ENCODE peak calls at places on chromosomes 4 and X, in ten cellular contexts. One of them, this sample, is unnamed.

GRCh38 chr4:126697748-126698147 is 935.0 kb upstream of the INTU start:
- DNase-seq in brain microvascular endothelial cell: no peak
- DNase-seq in CD8-positive, alpha-beta T cell: no peak
- DNase-seq in AG09309: peak
- DNase-seq in heart right ventricle: no peak
- DNase-seq in ascending aorta: no peak
- DNase-seq in stomach: no peak
- DNase-seq in fibroblast of mammary gland: peak
- DNase-seq in uterus: no peak
- DNase-seq in tibial nerve: no peak
- DNase-seq in this sample: peak

GRCh38 chr4:86388252-86388651 is 28.4 kb upstream of the MAPK10 start:
- DNase-seq in heart right ventricle: no peak
- DNase-seq in fibroblast of mammary gland: no peak
- DNase-seq in AG09309: no peak
- DNase-seq in stomach: no peak
- DNase-seq in ascending aorta: no peak
- DNase-seq in CD8-positive, alpha-beta T cell: no peak
- DNase-seq in brain microvascular endothelial cell: no peak
- DNase-seq in tibial nerve: no peak
- DNase-seq in uterus: no peak
- DNase-seq in this sample: no peak

GRCh38 chrX:54397113-54397512 is 39.3 kb upstream of the WNK3 start:
- DNase-seq in AG09309: no peak
- DNase-seq in tibial nerve: no peak
- DNase-seq in heart right ventricle: no peak
- DNase-seq in ascending aorta: no peak
- DNase-seq in uterus: no peak
- DNase-seq in CD8-positive, alpha-beta T cell: no peak
- DNase-seq in brain microvascular endothelial cell: no peak
- DNase-seq in stomach: no peak
- DNase-seq in fibroblast of mammary gland: no peak
- DNase-seq in this sample: peak

GRCh38 chr4:60344908-60345307 is 855.2 kb upstream of the ADGRL3 start:
- DNase-seq in uterus: no peak
- DNase-seq in stomach: no peak
- DNase-seq in ascending aorta: no peak
- DNase-seq in AG09309: no peak
- DNase-seq in CD8-positive, alpha-beta T cell: no peak
- DNase-seq in heart right ventricle: no peak
- DNase-seq in brain microvascular endothelial cell: peak
- DNase-seq in tibial nerve: no peak
- DNase-seq in fibroblast of mammary gland: no peak
- DNase-seq in this sample: no peak

GRCh38 chr4:80173387-80173786 is 23.9 kb upstream of the PRDM8 start:
- DNase-seq in CD8-positive, alpha-beta T cell: peak
- DNase-seq in heart right ventricle: no peak
- DNase-seq in ascending aorta: no peak
- DNase-seq in uterus: no peak
- DNase-seq in stomach: no peak
- DNase-seq in tibial nerve: no peak
- DNase-seq in brain microvascular endothelial cell: peak
- DNase-seq in fibroblast of mammary gland: peak
- DNase-seq in AG09309: peak
- DNase-seq in this sample: peak

GRCh38 chrX:115337735-115338134 is 48.2 kb downstream of the LUZP4 start:
- DNase-seq in CD8-positive, alpha-beta T cell: no peak
- DNase-seq in fibroblast of mammary gland: peak
- DNase-seq in ascending aorta: no peak
- DNase-seq in heart right ventricle: no peak
- DNase-seq in tibial nerve: no peak
- DNase-seq in AG09309: peak
- DNase-seq in stomach: no peak
- DNase-seq in uterus: peak
- DNase-seq in brain microvascular endothelial cell: peak
- DNase-seq in this sample: no peak

GRCh38 chr4:146334862-146335449 is 120.6 kb downstream of the REELD1 start:
- DNase-seq in brain microvascular endothelial cell: no peak
- DNase-seq in stomach: no peak
- DNase-seq in uterus: no peak
- DNase-seq in fibroblast of mammary gland: peak
- DNase-seq in AG09309: no peak
- DNase-seq in tibial nerve: peak
- DNase-seq in heart right ventricle: no peak
- DNase-seq in CD8-positive, alpha-beta T cell: no peak
- DNase-seq in ascending aorta: no peak
- DNase-seq in this sample: no peak

GRCh38 chr4:138639018-138639876 is 376.3 kb upstream of the NOCT start:
- DNase-seq in fibroblast of mammary gland: peak
- DNase-seq in CD8-positive, alpha-beta T cell: no peak
- DNase-seq in AG09309: no peak
- DNase-seq in heart right ventricle: no peak
- DNase-seq in ascending aorta: no peak
- DNase-seq in tibial nerve: no peak
- DNase-seq in stomach: no peak
- DNase-seq in brain microvascular endothelial cell: no peak
- DNase-seq in uterus: no peak
- DNase-seq in this sample: peak

DNA sequence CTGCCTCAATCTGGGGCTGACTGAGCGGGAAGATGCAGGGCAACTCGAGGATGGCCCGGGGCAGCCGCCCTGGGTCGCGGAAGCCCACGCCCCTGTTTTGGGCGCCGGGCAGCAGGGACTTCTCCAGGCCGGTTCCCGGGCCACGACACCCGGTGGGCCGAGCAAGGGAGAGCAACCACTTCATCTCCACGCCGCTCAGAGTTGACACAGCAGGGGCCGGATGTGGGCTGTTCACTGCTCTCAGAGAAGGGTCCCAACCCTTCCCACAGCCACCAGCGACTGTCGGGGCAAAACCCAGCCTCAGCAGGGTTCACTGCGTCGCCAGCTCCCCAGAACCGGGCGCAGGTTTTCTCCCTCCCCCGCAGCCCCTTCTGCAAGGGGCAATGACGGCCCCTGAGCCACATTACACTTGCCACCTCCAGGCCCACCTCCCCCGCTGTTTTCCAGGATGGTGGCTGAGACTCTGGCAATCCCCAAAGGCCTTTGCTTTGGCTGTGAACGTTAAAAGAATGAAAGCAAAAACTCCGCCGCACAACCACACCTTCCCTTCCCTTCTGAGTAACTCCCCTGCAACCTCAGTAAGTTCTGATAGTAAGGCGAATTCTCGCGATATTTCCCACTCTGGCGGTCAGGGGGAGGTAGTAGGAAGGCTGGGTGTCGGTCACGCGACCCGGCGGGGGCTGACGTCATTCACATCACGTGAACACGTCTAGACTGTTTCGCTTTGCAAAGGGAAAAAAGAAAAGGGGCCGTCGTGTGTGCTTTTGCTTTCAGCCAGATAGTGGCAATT is 718 bp upstream of the CAMK2D start:
- DNase-seq in brain microvascular endothelial cell: peak
- DNase-seq in heart right ventricle: peak
- DNase-seq in tibial nerve: peak
- DNase-seq in stomach: peak
- DNase-seq in AG09309: peak
- DNase-seq in CD8-positive, alpha-beta T cell: peak
- DNase-seq in fibroblast of mammary gland: peak
- DNase-seq in uterus: peak
- DNase-seq in ascending aorta: peak
- DNase-seq in this sample: peak
- TF ChIP-seq CTCF in brain microvascular endothelial cell: no peak
- TF ChIP-seq CTCF in heart right ventricle: no peak
- TF ChIP-seq CTCF in tibial nerve: no peak
- TF ChIP-seq CTCF in stomach: no peak
- TF ChIP-seq CTCF in AG09309: no peak
- TF ChIP-seq CTCF in CD8-positive, alpha-beta T cell: no peak
- TF ChIP-seq CTCF in fibroblast of mammary gland: no peak
- TF ChIP-seq CTCF in uterus: peak
- TF ChIP-seq CTCF in ascending aorta: no peak
- TF ChIP-seq CTCF in this sample: no peak

GRCh38 chr4:55125087-55125721 is at the start of gene KDR:
- DNase-seq in stomach: peak
- DNase-seq in heart right ventricle: peak
- DNase-seq in fibroblast of mammary gland: peak
- DNase-seq in AG09309: no peak
- DNase-seq in ascending aorta: no peak
- DNase-seq in uterus: peak
- DNase-seq in tibial nerve: no peak
- DNase-seq in brain microvascular endothelial cell: peak
- DNase-seq in CD8-positive, alpha-beta T cell: no peak
- DNase-seq in this sample: no peak
- H3K4me3 ChIP-seq in stomach: peak
- H3K4me3 ChIP-seq in heart right ventricle: peak
- H3K4me3 ChIP-seq in fibroblast of mammary gland: peak
- H3K4me3 ChIP-seq in AG09309: peak
- H3K4me3 ChIP-seq in ascending aorta: peak
- H3K4me3 ChIP-seq in uterus: peak
- H3K4me3 ChIP-seq in tibial nerve: peak
- H3K4me3 ChIP-seq in brain microvascular endothelial cell: peak
- H3K4me3 ChIP-seq in CD8-positive, alpha-beta T cell: no peak
- H3K4me3 ChIP-seq in this sample: peak

GRCh38 chr4:169286562-169287301 is 16.0 kb upstream of the SH3RF1 start:
- DNase-seq in CD8-positive, alpha-beta T cell: no peak
- DNase-seq in uterus: no peak
- DNase-seq in fibroblast of mammary gland: peak
- DNase-seq in heart right ventricle: no peak
- DNase-seq in stomach: no peak
- DNase-seq in AG09309: no peak
- DNase-seq in brain microvascular endothelial cell: no peak
- DNase-seq in ascending aorta: no peak
- DNase-seq in tibial nerve: no peak
- DNase-seq in this sample: peak
- TF ChIP-seq CTCF in CD8-positive, alpha-beta T cell: no peak
- TF ChIP-seq CTCF in uterus: no peak
- TF ChIP-seq CTCF in fibroblast of mammary gland: peak
- TF ChIP-seq CTCF in heart right ventricle: no peak
- TF ChIP-seq CTCF in stomach: no peak
- TF ChIP-seq CTCF in AG09309: peak
- TF ChIP-seq CTCF in brain microvascular endothelial cell: peak
- TF ChIP-seq CTCF in ascending aorta: no peak
- TF ChIP-seq CTCF in tibial nerve: no peak
- TF ChIP-seq CTCF in this sample: no peak

DNA sequence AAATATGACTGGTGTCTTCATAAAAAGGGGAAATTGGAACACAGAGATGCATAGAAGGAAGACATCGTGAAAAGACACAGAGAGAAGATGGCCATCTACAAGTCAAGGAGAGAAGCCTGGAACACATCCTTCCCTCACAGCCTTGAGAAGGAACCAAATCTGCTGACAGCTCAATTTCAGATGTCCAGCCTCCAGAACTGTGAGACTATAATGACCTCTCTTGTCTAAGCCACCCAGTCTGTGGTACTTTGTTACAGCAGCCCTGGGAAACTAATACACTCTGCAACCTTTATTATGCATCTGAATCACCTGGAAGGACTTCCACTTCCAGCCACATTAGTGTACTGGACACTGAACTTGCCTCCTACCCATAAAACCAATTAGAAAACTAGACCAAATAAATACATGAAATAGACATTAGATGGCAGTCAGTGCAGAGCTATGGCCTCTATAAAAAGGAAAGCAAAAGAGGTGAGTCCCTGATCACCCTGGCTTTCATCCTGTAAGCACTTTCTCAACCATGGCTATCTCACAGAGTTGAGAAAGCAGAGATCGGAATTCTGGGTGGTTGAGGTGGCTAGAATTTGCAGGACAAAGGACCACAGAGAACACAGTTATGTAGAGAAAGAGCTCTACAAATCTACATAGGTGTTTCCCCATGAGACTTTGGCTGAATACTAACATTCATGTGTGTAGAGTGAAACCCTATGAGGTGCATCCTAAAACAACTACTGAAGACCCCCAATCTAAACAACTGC is 25.7 kb downstream of the GAB3 start:
- DNase-seq in CD8-positive, alpha-beta T cell: no peak
- DNase-seq in heart right ventricle: no peak
- DNase-seq in uterus: no peak
- DNase-seq in ascending aorta: no peak
- DNase-seq in fibroblast of mammary gland: no peak
- DNase-seq in AG09309: no peak
- DNase-seq in stomach: no peak
- DNase-seq in tibial nerve: no peak
- DNase-seq in brain microvascular endothelial cell: no peak
- DNase-seq in this sample: no peak
- H3K4me3 ChIP-seq in CD8-positive, alpha-beta T cell: no peak
- H3K4me3 ChIP-seq in heart right ventricle: no peak
- H3K4me3 ChIP-seq in uterus: no peak
- H3K4me3 ChIP-seq in ascending aorta: no peak
- H3K4me3 ChIP-seq in fibroblast of mammary gland: no peak
- H3K4me3 ChIP-seq in AG09309: no peak
- H3K4me3 ChIP-seq in stomach: no peak
- H3K4me3 ChIP-seq in tibial nerve: no peak
- H3K4me3 ChIP-seq in brain microvascular endothelial cell: no peak
- H3K4me3 ChIP-seq in this sample: no peak

GRCh38 chr4:142671516-142671915 is 174.6 kb downstream of the INPP4B start:
- DNase-seq in tibial nerve: no peak
- DNase-seq in fibroblast of mammary gland: no peak
- DNase-seq in brain microvascular endothelial cell: no peak
- DNase-seq in stomach: no peak
- DNase-seq in ascending aorta: no peak
- DNase-seq in uterus: no peak
- DNase-seq in heart right ventricle: no peak
- DNase-seq in CD8-positive, alpha-beta T cell: no peak
- DNase-seq in AG09309: no peak
- DNase-seq in this sample: peak
- TF ChIP-seq CTCF in tibial nerve: no peak
- TF ChIP-seq CTCF in fibroblast of mammary gland: peak
- TF ChIP-seq CTCF in brain microvascular endothelial cell: peak
- TF ChIP-seq CTCF in stomach: no peak
- TF ChIP-seq CTCF in ascending aorta: no peak
- TF ChIP-seq CTCF in uterus: no peak
- TF ChIP-seq CTCF in heart right ventricle: no peak
- TF ChIP-seq CTCF in CD8-positive, alpha-beta T cell: no peak
- TF ChIP-seq CTCF in AG09309: no peak
- TF ChIP-seq CTCF in this sample: no peak